ENCODE peak calls at places on chromosomes 1 and 21, in ten cellular contexts. T is heart right ventricle; M is GM23338; C is skeletal muscle cell; F is cardiac fibroblast; N is CD4-positive, CD25-positive, alpha-beta regulatory T cell; H is right lobe of liver; Q is PC-3; Z is heart left ventricle; S is astrocyte of the spinal cord. R is an unnamed sample.

GRCh38 chr1:147822292-147822691 is 61.9 kb upstream of the GJA5 start:
- DNase-seq in T (no peak), M (no peak), C (no peak), F (no peak), N (no peak), H (no peak), Q (peak), Z (no peak), S (no peak), R (no peak)

GRCh38 chr1:56229183-56229582 is 350.2 kb downstream of the PLPP3 start:
- DNase-seq in T (no peak), M (peak), C (no peak), F (no peak), N (no peak), H (no peak), Q (no peak), Z (no peak), S (no peak), R (no peak)

GRCh38 chr1:94105957-94106529 is 14.9 kb downstream of the ABCA4 start:
- DNase-seq in T (no peak), M (no peak), C (no peak), F (no peak), N (no peak), H (no peak), Q (no peak), Z (no peak), S (peak), R (no peak)

GRCh38 chr1:91165033-91165654 is 143.3 kb upstream of the ZNF644 start:
- DNase-seq in T (peak), M (peak), C (no peak), F (peak), N (peak), H (peak), Q (peak), Z (peak), S (peak), R (peak)

GRCh38 chr1:83978056-83978455 is 20.9 kb downstream of the TTLL7 start:
- DNase-seq in T (no peak), M (no peak), C (no peak), F (no peak), N (no peak), H (no peak), Q (no peak), Z (no peak), S (no peak), R (no peak)

GRCh38 chr1:18820791-18821641 is 38.4 kb downstream of the TAS1R2 start:
- DNase-seq in T (peak), M (peak), C (peak), F (peak), N (peak), H (peak), Q (peak), Z (peak), S (peak), R (peak)

GRCh38 chr1:200022239-200022804 is 5.2 kb upstream of the NR5A2 start:
- DNase-seq in T (no peak), M (no peak), C (no peak), F (no peak), N (no peak), H (no peak), Q (no peak), Z (no peak), S (no peak), R (peak)

GRCh38 chr1:98002288-98002687 is 81.5 kb upstream of the DPYD start:
- DNase-seq in T (no peak), M (peak), C (no peak), F (no peak), N (no peak), H (no peak), Q (no peak), Z (no peak), S (no peak), R (no peak)

GRCh38 chr21:38831526-38832467 is 26.1 kb downstream of the ETS2 start:
- DNase-seq in T (peak), M (no peak), C (peak), F (peak), N (peak), H (no peak), Q (peak), Z (peak), S (peak), R (no peak)

GRCh38 chr1:157073944-157074685 is 25.5 kb downstream of the ETV3L start:
- DNase-seq in T (peak), M (peak), C (no peak), F (peak), N (peak), H (peak), Q (peak), Z (peak), S (peak), R (peak)

GRCh38 chr1:33167650-33168447 is 14.0 kb downstream of the TRIM62 start:
- DNase-seq in T (no peak), M (no peak), C (no peak), F (no peak), N (no peak), H (no peak), Q (no peak), Z (no peak), S (no peak), R (no peak)

GRCh38 chr1:162889989-162890388 is 29.0 kb upstream of the CCDC190 start:
- DNase-seq in T (no peak), M (no peak), C (no peak), F (no peak), N (no peak), H (no peak), Q (no peak), Z (no peak), S (no peak), R (no peak)

GRCh38 chr1:234368320-234369032 is 4.8 kb upstream of the COA6 start:
- DNase-seq in T (no peak), M (no peak), C (no peak), F (no peak), N (peak), H (no peak), Q (no peak), Z (no peak), S (no peak), R (no peak)

GRCh38 chr1:115676498-115677171 is 34.9 kb downstream of the VANGL1 start:
- DNase-seq in T (no peak), M (no peak), C (no peak), F (no peak), N (no peak), H (no peak), Q (peak), Z (no peak), S (no peak), R (no peak)

GRCh38 chr21:43971201-43971991 is 40.7 kb upstream of the TRAPPC10 start:
- DNase-seq in T (peak), M (no peak), C (no peak), F (no peak), N (no peak), H (no peak), Q (no peak), Z (no peak), S (no peak), R (no peak)

GRCh38 chr1:31788138-31788824 is 24.1 kb upstream of the ADGRB2 start:
- DNase-seq in T (peak), M (peak), C (peak), F (peak), N (peak), H (peak), Q (peak), Z (peak), S (peak), R (peak)

GRCh38 chr1:222240536-222241181 is 307.2 kb downstream of the HHIPL2 start:
- DNase-seq in T (no peak), M (no peak), C (peak), F (peak), N (no peak), H (no peak), Q (peak), Z (no peak), S (peak), R (no peak)

DNA sequence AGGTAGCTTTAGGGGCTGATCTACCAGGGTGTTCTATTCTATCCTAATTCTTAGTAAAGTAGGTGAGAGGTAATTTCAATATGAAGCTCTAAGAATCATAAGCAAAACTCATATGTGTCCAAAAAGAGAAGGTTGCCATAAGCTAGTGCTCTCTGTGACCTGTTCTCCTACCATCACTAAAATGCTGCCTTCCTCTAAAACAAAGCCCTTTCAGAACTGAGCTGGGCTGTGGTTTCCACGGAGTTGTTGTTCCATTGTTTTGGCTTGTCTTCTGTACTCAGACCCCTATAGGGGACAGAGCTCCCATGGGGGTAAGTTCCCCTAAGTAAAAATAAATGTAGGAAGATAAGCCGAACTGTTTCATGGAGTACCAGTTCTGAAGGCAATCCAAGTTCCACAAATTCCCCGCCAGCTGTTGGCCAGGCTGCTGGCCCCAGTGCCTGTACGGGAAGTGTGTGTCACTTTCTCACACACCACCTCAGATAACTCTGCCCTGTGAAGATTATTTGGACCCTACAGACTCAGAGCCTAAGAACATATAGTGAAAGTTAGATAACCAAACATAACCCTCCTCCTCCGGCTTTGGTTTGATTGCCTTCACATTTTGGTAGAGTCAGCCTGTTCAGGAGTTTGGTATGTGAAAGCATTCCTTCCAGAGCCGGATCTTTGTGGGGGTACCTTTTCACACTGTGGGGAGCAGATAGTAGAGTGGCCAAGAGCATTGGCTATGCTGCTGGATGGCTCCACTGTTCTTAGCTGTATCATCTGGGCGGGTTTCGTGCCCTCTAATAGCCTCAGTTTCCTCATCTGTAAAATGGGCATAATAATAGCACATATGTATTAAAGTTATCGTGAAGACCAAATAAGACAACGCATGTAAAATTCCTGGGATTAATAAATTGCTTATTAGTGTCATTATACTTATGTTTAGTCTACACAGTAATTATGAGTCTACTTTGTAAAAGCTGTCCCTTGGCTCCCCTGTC is 10.8 kb downstream of the DPT start:
- DNase-seq in T (peak), M (no peak), C (no peak), F (peak), N (no peak), H (no peak), Q (no peak), Z (peak), S (no peak), R (peak)
- H3K4me3 ChIP-seq in T (no peak), M (no peak), C (no peak), F (no peak), N (no peak), H (no peak), Q (no peak), Z (no peak), S (no peak), R (no peak)

DNA sequence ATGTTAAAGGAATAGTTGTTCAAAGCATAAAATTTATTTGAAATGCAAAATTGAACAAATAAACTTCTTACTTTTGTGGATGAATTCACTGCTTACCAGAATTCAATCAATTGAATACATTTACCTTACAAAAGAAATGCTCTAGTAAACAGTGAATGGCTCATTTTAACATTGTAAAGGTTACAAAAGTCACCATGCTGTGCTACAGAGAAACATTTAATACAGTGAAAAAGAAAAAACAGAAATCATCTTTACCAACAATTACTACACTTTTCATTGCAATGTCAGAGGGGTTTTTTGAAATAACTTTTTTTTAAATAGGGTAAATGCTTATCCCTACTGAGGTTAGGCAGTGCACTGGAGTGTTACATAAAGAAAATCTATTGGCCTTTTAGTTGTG is 853.0 kb downstream of the NCAM2 start:
- DNase-seq in T (no peak), M (peak), C (no peak), F (no peak), N (no peak), H (no peak), Q (no peak), Z (no peak), S (no peak), R (no peak)
- H3K4me3 ChIP-seq in T (no peak), M (peak), C (no peak), F (no peak), N (no peak), H (no peak), Q (no peak), Z (no peak), S (no peak), R (no peak)

GRCh38 chr1:167748901-167749300 is 27.1 kb downstream of the MPZL1 start:
- DNase-seq in T (no peak), M (no peak), C (no peak), F (no peak), N (no peak), H (no peak), Q (no peak), Z (no peak), S (peak), R (no peak)
- H3K4me3 ChIP-seq in T (no peak), M (no peak), C (no peak), F (no peak), N (no peak), H (no peak), Q (no peak), Z (no peak), S (no peak), R (no peak)

GRCh38 chr1:203271018-203271743 is 34.1 kb upstream of the BTG2 start:
- DNase-seq in T (peak), M (peak), C (no peak), F (peak), N (peak), H (no peak), Q (peak), Z (peak), S (peak), R (peak)

GRCh38 chr1:203269654-203270020 is 35.7 kb upstream of the BTG2 start:
- DNase-seq in T (no peak), M (no peak), C (no peak), F (no peak), N (no peak), H (no peak), Q (no peak), Z (no peak), S (no peak), R (no peak)

GRCh38 chr1:203268901-203269653 is 36.2 kb upstream of the BTG2 start:
- DNase-seq in T (no peak), M (peak), C (no peak), F (peak), N (peak), H (no peak), Q (peak), Z (no peak), S (peak), R (no peak)

GRCh38 chr1:203271962-203272632 is 33.2 kb upstream of the BTG2 start:
- DNase-seq in T (no peak), M (no peak), C (no peak), F (no peak), N (no peak), H (no peak), Q (no peak), Z (no peak), S (no peak), R (peak)

GRCh38 chr1:203270448-203270847 is 34.9 kb upstream of the BTG2 start:
- DNase-seq in T (no peak), M (peak), C (no peak), F (no peak), N (no peak), H (no peak), Q (no peak), Z (no peak), S (no peak), R (no peak)
- H3K4me3 ChIP-seq in T (no peak), M (no peak), C (no peak), F (no peak), N (no peak), H (no peak), Q (no peak), Z (no peak), S (no peak), R (no peak)

DNA sequence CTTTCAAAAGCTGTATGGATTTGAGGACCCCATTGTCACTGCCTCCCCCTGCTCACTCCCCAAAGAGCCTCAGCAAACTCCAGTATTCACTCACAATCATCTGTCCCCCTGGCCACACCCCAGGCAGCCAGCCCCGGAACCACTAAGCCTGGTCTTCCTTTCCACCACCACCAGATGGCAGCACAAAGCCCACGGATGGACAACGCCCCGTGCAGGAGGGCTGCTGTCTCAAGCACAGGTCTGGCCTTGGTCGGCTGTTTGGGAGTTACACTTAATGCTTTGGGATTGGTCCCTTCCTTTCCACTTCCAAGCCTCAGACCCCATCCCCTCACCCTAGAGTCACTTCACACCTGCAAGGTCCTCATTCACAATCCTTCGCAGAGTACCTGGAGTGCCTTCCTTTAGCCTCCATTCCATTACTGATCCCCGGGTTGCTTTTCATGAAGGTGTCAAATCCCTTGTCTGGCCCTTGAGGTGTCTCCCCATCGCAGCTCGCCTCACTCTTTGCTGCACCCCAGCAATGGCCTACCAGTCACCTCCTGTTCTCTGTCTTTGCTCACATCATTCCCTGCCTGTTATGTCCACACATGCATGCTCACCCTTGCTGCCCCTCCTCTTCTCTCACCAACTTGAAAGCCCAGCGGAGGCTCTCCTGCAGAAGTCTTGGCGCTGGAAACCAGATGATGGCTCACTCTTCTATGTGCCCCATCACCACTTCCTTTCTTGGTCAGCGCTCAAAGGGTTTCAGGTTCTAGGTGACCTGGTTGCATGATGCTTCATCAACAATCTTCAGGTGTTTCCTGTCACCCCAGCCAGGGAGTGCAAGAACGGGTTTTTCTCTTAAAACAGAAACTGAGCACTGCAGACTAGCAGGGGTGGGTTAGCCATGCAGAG is 24.9 kb upstream of the KCNA2 start:
- DNase-seq in T (peak), M (peak), C (no peak), F (peak), N (peak), H (peak), Q (peak), Z (peak), S (peak), R (peak)
- H3K4me3 ChIP-seq in T (no peak), M (no peak), C (no peak), F (no peak), N (peak), H (no peak), Q (no peak), Z (no peak), S (no peak), R (no peak)

GRCh38 chr1:153978274-153978909 is 918 bp upstream of the JTB start:
- DNase-seq in T (no peak), M (no peak), C (no peak), F (no peak), N (no peak), H (no peak), Q (no peak), Z (no peak), S (no peak), R (no peak)

GRCh38 chr1:153987621-153988020 is 1.5 kb upstream of the RAB13 start:
- DNase-seq in T (no peak), M (no peak), C (no peak), F (no peak), N (no peak), H (no peak), Q (no peak), Z (no peak), S (no peak), R (peak)

GRCh38 chr1:153985341-153985912 is 712 bp downstream of the RAB13 start:
- DNase-seq in T (no peak), M (peak), C (peak), F (peak), N (no peak), H (no peak), Q (no peak), Z (no peak), S (peak), R (no peak)

GRCh38 chr1:153985984-153986761 is at the start of gene RAB13:
- DNase-seq in T (peak), M (peak), C (peak), F (peak), N (no peak), H (peak), Q (peak), Z (peak), S (peak), R (peak)

DNA sequence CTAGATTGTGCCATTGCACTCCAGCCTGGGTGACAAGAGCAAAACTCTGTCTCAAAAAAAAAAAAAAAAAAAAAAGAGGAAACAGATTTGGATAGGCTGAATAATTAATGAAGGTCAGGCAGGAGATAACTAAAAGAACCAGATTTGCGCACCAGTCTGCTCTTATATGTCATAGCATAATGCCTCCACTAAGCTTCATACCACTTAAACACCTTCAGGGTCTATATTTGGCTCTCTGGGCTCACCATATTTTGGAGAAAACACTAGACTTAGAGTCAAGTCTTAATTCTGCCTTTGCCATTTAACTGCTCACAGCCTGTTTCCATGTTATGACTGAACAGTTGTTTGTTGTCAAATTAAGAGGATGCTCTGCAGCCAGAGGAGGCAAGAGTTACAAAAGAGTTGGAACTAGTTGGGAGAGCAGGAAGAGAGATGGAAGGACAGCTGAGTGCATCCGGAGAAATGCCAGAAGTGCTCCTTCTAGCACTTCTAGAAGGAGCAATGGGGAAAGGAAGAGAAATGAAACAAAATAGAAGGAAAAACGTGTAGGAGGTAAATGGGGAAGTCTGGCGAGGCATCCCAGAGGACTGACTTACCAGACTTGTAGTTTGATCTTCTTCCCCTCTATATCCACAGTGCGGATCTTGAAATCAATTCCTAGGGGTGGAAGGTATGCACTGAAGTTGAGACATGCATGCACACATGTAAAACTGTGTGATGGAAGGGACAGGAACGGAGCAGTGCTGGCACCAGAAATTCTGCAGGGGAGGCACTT is 1.8 kb downstream of the RAB13 start:
- DNase-seq in T (no peak), M (no peak), C (no peak), F (no peak), N (no peak), H (no peak), Q (no peak), Z (no peak), S (no peak), R (no peak)
- H3K4me3 ChIP-seq in T (peak), M (peak), C (peak), F (peak), N (no peak), H (peak), Q (peak), Z (peak), S (peak), R (no peak)

R was measured in pancreas.